ENCODE peak calls at places on chromosomes 4 and X, in four cellular contexts. I is GM12864, N is fibroblast of mammary gland, T is Calu3. P is an unnamed sample.

GRCh38 chrX:153926863-153927685 is 1.0 kb upstream of the ARHGAP4 start:
- DNase-seq in I (peak), N (peak), T (no peak), P (no peak)

GRCh38 chr4:100190643-100191600 is 654 bp upstream of the DDIT4L start:
- DNase-seq in I (no peak), N (peak), T (no peak), P (no peak)

GRCh38 chr4:138405439-138405838 is 163.3 kb upstream of the SLC7A11 start:
- DNase-seq in N (no peak), T (no peak), I (peak), P (no peak)

GRCh38 chr4:98939446-98939845 is 10.5 kb upstream of the EIF4E start:
- DNase-seq in I (no peak), T (no peak), N (no peak), P (no peak)

GRCh38 chr4:2091990-2092652 is 33.0 kb downstream of the NAT8L start:
- DNase-seq in I (no peak), N (no peak), T (no peak), P (no peak)

GRCh38 chr4:159105761-159106243 is 2.9 kb downstream of the RAPGEF2 start:
- DNase-seq in T (peak), I (no peak), N (peak), P (no peak)

GRCh38 chr4:71380721-71381120 is 41.9 kb downstream of the SLC4A4 start:
- DNase-seq in T (no peak), N (peak), I (no peak), P (no peak)

GRCh38 chr4:118865091-118865708 is 23.5 kb upstream of the SYNPO2 start:
- DNase-seq in I (peak), N (peak), T (peak), P (peak)

GRCh38 chrX:44744828-44745227 is 99.0 kb upstream of the DUSP21 start:
- DNase-seq in T (no peak), I (no peak), N (no peak), P (no peak)

GRCh38 chr4:139764686-139765085 is 99.1 kb downstream of the MGST2 start:
- DNase-seq in T (no peak), N (no peak), I (no peak), P (no peak)

GRCh38 chr4:55866973-55867574 is 13.6 kb downstream of the EXOC1 start:
- DNase-seq in N (peak), T (peak), I (no peak), P (no peak)

GRCh38 chr4:151530783-151531182 is 121.8 kb downstream of the FHIP1A start:
- DNase-seq in I (no peak), N (no peak), T (no peak), P (no peak)

GRCh38 chrX:19571708-19572107 is 56.4 kb upstream of the MAP3K15 start:
- DNase-seq in N (no peak), I (no peak), T (no peak), P (no peak)

GRCh38 chrX:22323541-22323940 is 50.8 kb downstream of the CBLL2 start:
- DNase-seq in T (no peak), I (no peak), N (peak), P (no peak)

GRCh38 chrX:78092296-78092695 is 11.8 kb upstream of the PGK1 start:
- DNase-seq in T (peak), N (peak), I (no peak), P (no peak)

GRCh38 chr4:8015512-8015911 is 75.9 kb upstream of the AFAP1 start:
- DNase-seq in N (peak), T (no peak), I (no peak), P (no peak)

GRCh38 chrX:152819732-152820131 is 10.8 kb downstream of the CETN2 start:
- DNase-seq in N (peak), T (no peak), I (no peak), P (no peak)

GRCh38 chr4:108359130-108359709 is 190.5 kb upstream of the LEF1 start:
- DNase-seq in I (no peak), T (no peak), N (no peak), P (no peak)

GRCh38 chr4:186881521-186882220 is 158.0 kb upstream of the FAT1 start:
- DNase-seq in N (peak), I (no peak), T (no peak), P (no peak)

GRCh38 chrX:107447642-107448041 is 1.8 kb upstream of the FRMPD3 start:
- DNase-seq in I (no peak), T (no peak), N (peak), P (no peak)

GRCh38 chr4:37068580-37068979 is 176.0 kb upstream of the NWD2 start:
- DNase-seq in I (no peak), N (no peak), T (peak), P (no peak)

GRCh38 chrX:1389181-1389992 is 2.5 kb downstream of the SLC25A6 start:
- DNase-seq in I (no peak), N (no peak), T (no peak), P (no peak)

GRCh38 chr4:93764647-93765246 is 63.8 kb upstream of the ATOH1 start:
- DNase-seq in N (peak), I (no peak), T (peak), P (no peak)

GRCh38 chr4:184473265-184473514 is 1.2 kb downstream of the IRF2 start:
- DNase-seq in I (no peak), T (no peak), N (no peak), P (no peak)

GRCh38 chr4:184472540-184473264 is 1.6 kb downstream of the IRF2 start:
- DNase-seq in T (peak), I (no peak), N (peak), P (peak)

GRCh38 chr4:184470785-184471110 is 3.6 kb downstream of the IRF2 start:
- DNase-seq in N (no peak), T (no peak), I (no peak), P (no peak)

GRCh38 chr4:184473515-184474260 is 662 bp downstream of the IRF2 start:
- DNase-seq in T (peak), N (peak), I (no peak), P (peak)

DNA sequence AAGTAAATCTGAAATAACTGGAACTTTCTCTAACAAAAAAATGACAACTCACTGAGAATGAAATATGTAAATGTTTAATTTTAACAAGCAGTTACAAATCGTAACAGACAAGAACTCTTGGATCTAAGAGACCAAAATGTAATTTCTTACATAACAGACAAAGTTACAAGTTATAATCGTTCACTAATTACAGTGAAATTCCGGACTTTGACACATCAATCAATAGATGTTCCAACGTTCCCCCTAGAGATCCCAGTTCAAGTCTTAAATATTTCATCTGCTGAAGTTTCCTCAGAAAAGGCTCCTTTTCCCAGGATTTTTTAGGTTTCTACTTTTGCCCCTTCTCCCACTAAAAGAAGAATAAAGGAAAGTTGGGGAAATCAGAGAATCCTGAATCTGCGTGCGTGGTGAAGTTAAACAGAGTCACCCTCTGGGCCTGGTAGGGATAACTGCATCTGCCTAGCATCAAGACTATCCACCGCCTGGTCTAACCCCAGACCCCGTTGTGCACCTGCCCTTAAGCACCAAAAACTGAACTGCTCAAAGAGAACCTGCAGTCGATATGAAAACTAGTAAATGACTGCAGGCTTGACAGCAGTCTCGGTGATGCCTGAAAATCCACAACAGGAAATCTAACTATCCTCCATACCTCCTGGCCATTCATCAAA is 2.3 kb downstream of the IRF2 start:
- DNase-seq in I (peak), N (peak), T (peak), P (no peak)
- TF ChIP-seq CTCF in I (no peak), N (no peak), T (no peak), P (no peak)

GRCh38 chr4:40507977-40508376 is 121.7 kb downstream of the RBM47 start:
- DNase-seq in I (no peak), T (no peak), N (no peak), P (no peak)
- TF ChIP-seq CTCF in I (no peak), T (no peak), N (no peak), P (no peak)

GRCh38 chr4:26857278-26858034 is 3.2 kb upstream of the STIM2 start:
- DNase-seq in T (peak), N (peak), I (peak), P (peak)
- TF ChIP-seq CTCF in T (no peak), N (no peak), I (no peak), P (no peak)

DNA sequence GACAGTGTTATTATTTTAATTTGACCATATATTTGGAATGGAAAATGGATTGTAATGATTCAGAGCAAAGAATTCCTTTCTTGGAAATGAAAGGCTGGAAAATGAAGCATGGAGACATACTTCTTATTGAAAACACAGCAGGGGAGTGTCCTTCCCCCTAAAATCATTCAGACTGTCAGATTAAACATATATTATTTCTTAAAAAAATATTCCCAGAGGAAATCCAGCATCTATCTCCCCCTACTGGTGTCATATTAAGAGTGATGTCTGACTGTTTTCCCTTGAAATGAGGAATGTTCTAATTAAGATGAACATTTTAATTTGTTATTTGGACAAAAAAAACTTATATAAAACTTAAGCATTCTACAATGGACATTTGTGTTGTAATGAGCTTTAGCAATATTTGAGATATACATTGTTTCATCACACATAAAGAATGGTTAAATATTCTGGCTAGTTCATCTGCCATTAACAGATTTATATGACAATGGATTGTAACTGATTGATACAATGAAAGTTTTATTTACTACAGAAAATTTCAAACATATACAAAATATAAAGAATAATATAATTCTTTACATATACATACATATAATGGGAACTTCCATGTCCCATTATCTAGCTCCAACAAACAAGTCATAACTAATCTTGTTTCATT is 264.6 kb downstream of the SPRY1 start:
- DNase-seq in T (no peak), N (peak), I (no peak), P (no peak)
- TF ChIP-seq CTCF in T (peak), N (peak), I (no peak), P (peak)

DNA sequence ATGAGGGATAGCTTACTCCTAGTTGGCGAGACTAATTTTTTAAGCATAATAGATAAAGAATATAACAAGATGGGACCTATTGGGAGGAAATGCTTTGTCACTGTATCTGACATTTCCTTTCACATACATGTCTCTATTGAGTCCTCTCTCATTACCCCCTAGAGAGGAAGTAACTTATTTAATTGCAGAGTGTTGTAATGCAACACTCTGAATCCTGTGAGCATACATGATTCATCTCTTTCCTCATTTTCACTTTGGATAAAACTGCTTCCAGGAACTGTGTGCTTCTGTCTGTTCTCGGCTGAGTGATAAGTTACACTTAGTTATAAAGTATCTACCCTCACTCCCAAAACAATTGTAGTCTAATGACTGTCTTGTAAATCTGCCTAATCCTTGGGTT is 266.1 kb upstream of the ANXA10 start:
- DNase-seq in N (peak), I (no peak), T (no peak), P (no peak)
- TF ChIP-seq CTCF in N (no peak), I (no peak), T (no peak), P (no peak)